ENCODE peak calls at places on chromosomes 16 and 17, in seven cellular contexts. L, H, P, W, G, C and Q are unnamed samples.

GRCh38 chr17:13417551-13417950 is 184.2 kb downstream of the HS3ST3A1 start:
- DNase-seq in L (no peak), H (no peak), P (no peak), W (no peak), G (no peak), C (no peak), Q (no peak)

GRCh38 chr17:59842901-59843652 is 49.7 kb downstream of the TUBD1 start:
- DNase-seq in L (peak), H (peak), P (peak), W (peak), G (peak), C (no peak), Q (peak)

GRCh38 chr16:73966851-73967250 is 329.8 kb upstream of the PSMD7 start:
- DNase-seq in L (no peak), H (no peak), P (no peak), W (no peak), G (no peak), C (no peak), Q (no peak)

GRCh38 chr17:29584452-29585079 is 4.9 kb downstream of the GIT1 start:
- DNase-seq in L (no peak), H (no peak), P (no peak), W (peak), G (no peak), C (no peak), Q (no peak)

GRCh38 chr17:81577278-81578000 is 25.3 kb upstream of the FAAP100 start:
- DNase-seq in L (no peak), H (no peak), P (no peak), W (no peak), G (peak), C (no peak), Q (no peak)

GRCh38 chr16:69397821-69398521 is 12.2 kb upstream of the TERF2 start:
- DNase-seq in L (peak), H (peak), P (peak), W (peak), G (peak), C (peak), Q (peak)

GRCh38 chr16:53415504-53415903 is 18.8 kb upstream of the RBL2 start:
- DNase-seq in L (peak), H (no peak), P (peak), W (no peak), G (peak), C (peak), Q (no peak)

GRCh38 chr17:81452551-81452950 is 57.3 kb downstream of the BAHCC1 start:
- DNase-seq in L (no peak), H (no peak), P (no peak), W (no peak), G (no peak), C (no peak), Q (no peak)

GRCh38 chr16:10465821-10466220 is 80.0 kb downstream of the ATF7IP2 start:
- DNase-seq in L (no peak), H (no peak), P (no peak), W (peak), G (no peak), C (no peak), Q (no peak)

GRCh38 chr17:51341457-51341856 is 81.1 kb downstream of the UTP18 start:
- DNase-seq in L (no peak), H (no peak), P (no peak), W (no peak), G (no peak), C (no peak), Q (no peak)

GRCh38 chr17:31488264-31488981 is 96.9 kb downstream of the RAB11FIP4 start:
- DNase-seq in L (peak), H (no peak), P (no peak), W (no peak), G (peak), C (peak), Q (peak)

GRCh38 chr17:18362509-18363020 is 785 bp downstream of the SHMT1 start:
- DNase-seq in L (peak), H (no peak), P (peak), W (peak), G (peak), C (peak), Q (peak)

GRCh38 chr16:27449434-27450188 is 47.6 kb downstream of the IL21R start:
- DNase-seq in L (no peak), H (no peak), P (no peak), W (no peak), G (no peak), C (no peak), Q (no peak)

GRCh38 chr17:40953876-40954275 is 12.9 kb downstream of the KRT39 start:
- DNase-seq in L (peak), H (no peak), P (no peak), W (peak), G (peak), C (no peak), Q (peak)

GRCh38 chr17:55295411-55296170 is 30.8 kb downstream of the HLF start:
- DNase-seq in L (peak), H (no peak), P (peak), W (peak), G (peak), C (peak), Q (no peak)

GRCh38 chr16:54355251-54355650 is 68.7 kb upstream of the IRX3 start:
- DNase-seq in L (peak), H (no peak), P (no peak), W (peak), G (no peak), C (no peak), Q (peak)

GRCh38 chr17:9125722-9126121 is 104.4 kb downstream of the NTN1 start:
- DNase-seq in L (no peak), H (no peak), P (no peak), W (no peak), G (no peak), C (no peak), Q (no peak)

GRCh38 chr17:320139-320538 is 32.5 kb downstream of the RPH3AL start:
- DNase-seq in L (no peak), H (no peak), P (no peak), W (no peak), G (no peak), C (no peak), Q (no peak)

GRCh38 chr17:66415366-66416206 is 113.2 kb downstream of the PRKCA start:
- DNase-seq in L (no peak), H (no peak), P (no peak), W (no peak), G (no peak), C (no peak), Q (no peak)

GRCh38 chr16:53937068-53937614 is 233.2 kb downstream of the FTO start:
- DNase-seq in L (no peak), H (no peak), P (no peak), W (no peak), G (no peak), C (peak), Q (no peak)

GRCh38 chr17:7897773-7898172 is 9.2 kb downstream of the CHD3 start:
- DNase-seq in L (peak), H (no peak), P (peak), W (peak), G (peak), C (no peak), Q (no peak)

GRCh38 chr16:87101903-87102302 is 215.3 kb downstream of the C16orf95 start:
- DNase-seq in L (no peak), H (no peak), P (no peak), W (peak), G (peak), C (no peak), Q (no peak)

GRCh38 chr17:73393962-73394361 is 82.2 kb upstream of the CDC42EP4 start:
- DNase-seq in L (peak), H (no peak), P (peak), W (peak), G (peak), C (no peak), Q (no peak)

GRCh38 chr16:2992383-2993081 is 12.3 kb upstream of the PKMYT1 start:
- DNase-seq in L (peak), H (no peak), P (no peak), W (no peak), G (peak), C (no peak), Q (peak)

GRCh38 chr17:29215717-29216116 is 30.9 kb upstream of the CRYBA1 start:
- DNase-seq in L (peak), H (no peak), P (no peak), W (peak), G (peak), C (no peak), Q (no peak)

GRCh38 chr17:2423271-2423670 is 22.4 kb upstream of the MNT start:
- DNase-seq in L (peak), H (no peak), P (no peak), W (no peak), G (no peak), C (no peak), Q (no peak)

GRCh38 chr16:66344533-66345145 is 21.9 kb upstream of the CDH5 start:
- DNase-seq in L (peak), H (no peak), P (peak), W (peak), G (peak), C (peak), Q (no peak)

GRCh38 chr17:44872131-44872768 is 24.6 kb downstream of the HIGD1B start:
- DNase-seq in L (no peak), H (no peak), P (no peak), W (no peak), G (peak), C (no peak), Q (no peak)

GRCh38 chr17:44877121-44877520 is 22.1 kb downstream of the EFTUD2 start:
- DNase-seq in L (no peak), H (no peak), P (no peak), W (no peak), G (no peak), C (no peak), Q (no peak)

GRCh38 chr17:44875761-44876160 is 23.5 kb downstream of the EFTUD2 start:
- DNase-seq in L (no peak), H (no peak), P (no peak), W (no peak), G (no peak), C (no peak), Q (no peak)

GRCh38 chr17:44867841-44868240 is 20.2 kb downstream of the HIGD1B start:
- DNase-seq in L (no peak), H (no peak), P (no peak), W (no peak), G (no peak), C (no peak), Q (no peak)

GRCh38 chr17:44871546-44871945 is 23.9 kb downstream of the HIGD1B start:
- DNase-seq in L (no peak), H (no peak), P (no peak), W (no peak), G (no peak), C (no peak), Q (no peak)
- TF ChIP-seq EZH2 in L (no peak), H (no peak), P (no peak), W (no peak), G (no peak), C (no peak), Q (no peak)

GRCh38 chr16:64440005-64440404 is 681.9 kb downstream of the CDH11 start:
- DNase-seq in L (no peak), H (no peak), P (no peak), W (no peak), G (peak), C (no peak), Q (no peak)

GRCh38 chr16:64434526-64435069 is 687.3 kb downstream of the CDH11 start:
- DNase-seq in L (no peak), H (no peak), P (no peak), W (no peak), G (no peak), C (no peak), Q (no peak)

GRCh38 chr16:64440421-64440831 is 681.4 kb downstream of the CDH11 start:
- DNase-seq in L (peak), H (no peak), P (no peak), W (peak), G (peak), C (no peak), Q (no peak)

GRCh38 chr16:64437706-64438329 is 684.0 kb downstream of the CDH11 start:
- DNase-seq in L (no peak), H (no peak), P (no peak), W (no peak), G (no peak), C (no peak), Q (no peak)
- H3K4me2 ChIP-seq in L (no peak), H (no peak), P (no peak), W (no peak), G (no peak), C (no peak), Q (no peak)

DNA sequence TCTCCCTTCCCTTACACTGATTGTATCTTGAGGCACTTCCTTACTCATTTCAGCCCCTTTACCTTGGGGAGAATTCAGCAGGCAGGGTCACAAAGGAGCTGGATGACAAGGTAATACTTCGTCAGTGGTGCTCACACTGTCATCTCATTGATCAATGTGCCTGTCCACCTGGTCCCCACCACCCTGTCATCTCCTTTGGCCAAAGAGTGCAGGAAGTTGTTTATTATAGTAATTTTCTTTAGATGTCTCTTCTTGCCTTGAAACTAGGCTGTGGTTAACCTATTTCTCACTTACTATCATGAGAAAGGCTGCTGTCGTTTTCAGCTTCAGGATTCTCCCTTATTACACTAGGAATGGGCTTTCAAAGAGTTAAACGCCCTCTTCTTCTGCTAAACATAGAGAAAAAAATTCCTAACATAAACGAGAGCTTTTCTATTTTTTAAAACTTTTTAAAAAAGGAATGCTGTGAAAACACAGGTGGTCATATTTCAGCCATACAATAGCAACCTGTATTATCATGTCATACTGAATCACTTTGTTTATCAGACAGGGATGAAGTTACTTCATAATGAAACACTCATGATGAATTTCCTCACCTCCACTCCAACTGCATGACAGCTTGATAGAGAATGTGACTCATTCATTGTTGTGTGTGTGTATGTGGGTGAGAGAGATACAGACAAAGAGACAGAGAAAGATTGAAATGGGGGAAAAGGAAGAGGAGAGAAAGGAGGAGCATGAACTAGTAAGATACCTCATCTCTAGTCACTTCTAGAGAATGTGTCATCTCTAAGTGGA is 108.8 kb downstream of the SYCE1L start:
- DNase-seq in L (peak), H (no peak), P (no peak), W (peak), G (peak), C (no peak), Q (peak)
- H2AFZ ChIP-seq in L (peak), H (no peak), P (no peak), W (no peak), G (no peak), C (no peak), Q (no peak)

GRCh38 chr16:983044-984030 is 1.8 kb downstream of the SOX8 start:
- DNase-seq in L (no peak), H (no peak), P (no peak), W (no peak), G (no peak), C (peak), Q (no peak)
- TF ChIP-seq EZH2 in L (no peak), H (no peak), P (no peak), W (no peak), G (no peak), C (no peak), Q (no peak)

DNA sequence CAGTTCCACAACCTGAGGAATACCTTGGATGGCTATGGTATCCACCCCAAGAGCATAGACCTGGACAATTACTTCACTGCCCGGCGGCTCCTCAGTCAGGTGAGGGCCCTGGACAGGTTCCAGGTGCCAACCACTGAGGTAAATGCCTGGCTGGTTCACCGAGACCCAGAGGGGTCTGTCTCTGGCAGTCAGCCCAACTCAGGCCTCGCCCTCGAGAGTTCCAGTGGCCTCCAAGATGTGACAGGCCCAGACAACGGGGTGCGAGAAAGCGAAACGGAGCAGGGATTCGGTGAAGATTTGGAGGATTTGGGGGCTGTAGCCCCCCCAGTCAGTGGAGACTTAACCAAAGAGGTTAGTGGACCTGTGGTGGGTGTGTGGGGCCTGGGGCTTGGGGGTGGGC is 3.1 kb downstream of the NFE2L1 start:
- DNase-seq in L (peak), H (no peak), P (no peak), W (no peak), G (no peak), C (no peak), Q (no peak)
- H3K4me2 ChIP-seq in L (peak), H (peak), P (peak), W (peak), G (peak), C (peak), Q (peak)

GRCh38 chr17:27793906-27794380 is 6.4 kb downstream of the NOS2 start:
- DNase-seq in L (no peak), H (no peak), P (no peak), W (no peak), G (no peak), C (no peak), Q (no peak)

GRCh38 chr17:27802033-27802432 is 1.7 kb upstream of the NOS2 start:
- DNase-seq in L (no peak), H (no peak), P (no peak), W (no peak), G (no peak), C (no peak), Q (no peak)

GRCh38 chr17:27800522-27800921 is at the start of gene NOS2:
- DNase-seq in L (no peak), H (no peak), P (no peak), W (no peak), G (no peak), C (no peak), Q (no peak)

GRCh38 chr17:27797390-27798091 is 2.8 kb downstream of the NOS2 start:
- DNase-seq in L (no peak), H (no peak), P (no peak), W (no peak), G (no peak), C (no peak), Q (no peak)

DNA sequence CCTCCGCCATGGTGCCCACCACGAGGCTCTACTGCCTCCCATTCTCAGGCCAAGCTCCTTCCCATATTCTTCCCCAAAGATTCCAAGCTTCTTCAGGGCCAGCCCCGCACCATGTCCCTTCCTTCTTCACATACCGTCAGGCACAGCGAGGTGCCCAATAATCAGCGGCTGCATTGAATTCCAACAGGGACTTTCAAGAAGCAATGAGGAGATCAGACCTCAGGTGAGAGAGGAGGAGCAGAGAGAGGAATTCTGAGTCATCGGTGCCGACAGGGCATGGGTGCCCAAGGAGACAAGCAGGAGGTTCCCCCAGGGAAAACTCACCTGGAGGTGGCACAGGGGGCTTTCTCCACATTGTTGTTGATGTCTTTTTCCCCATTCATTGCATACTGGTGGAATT is 2.0 kb downstream of the NOS2 start:
- DNase-seq in L (no peak), H (no peak), P (no peak), W (no peak), G (no peak), C (no peak), Q (no peak)
- H2AFZ ChIP-seq in L (no peak), H (no peak), P (no peak), W (no peak), G (no peak), C (no peak), Q (no peak)

DNA sequence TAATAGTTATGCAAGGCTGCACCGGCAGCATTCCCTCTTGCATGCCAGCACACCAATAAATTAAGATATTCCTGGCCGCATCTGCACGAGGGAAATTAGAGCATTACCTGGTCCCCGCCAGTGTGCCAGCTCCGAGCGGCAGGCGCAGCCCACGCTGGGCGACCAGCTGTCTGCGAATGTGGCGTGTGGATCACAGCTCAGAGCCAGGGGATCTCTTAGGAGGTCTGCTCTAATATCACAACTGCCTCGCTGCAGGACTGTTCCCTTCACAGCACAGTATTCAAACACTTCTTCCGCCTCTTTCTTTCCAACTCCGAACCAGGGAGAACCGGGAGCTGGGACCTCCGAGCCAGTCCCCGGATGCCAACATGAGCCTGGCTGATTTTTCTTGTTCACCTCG is 212.9 kb downstream of the C16orf78 start:
- DNase-seq in L (no peak), H (no peak), P (no peak), W (no peak), G (no peak), C (no peak), Q (no peak)
- TF ChIP-seq EZH2 in L (no peak), H (no peak), P (no peak), W (no peak), G (no peak), C (no peak), Q (no peak)

GRCh38 chr17:56868716-56869115 is 34.8 kb downstream of the DGKE start:
- DNase-seq in L (no peak), H (no peak), P (no peak), W (no peak), G (no peak), C (no peak), Q (no peak)
- H3K4me2 ChIP-seq in L (no peak), H (no peak), P (no peak), W (no peak), G (no peak), C (no peak), Q (no peak)